ENCODE peak calls at places on chromosomes 13 and 19, in nine cellular contexts. One of them, this sample, is unnamed.

GRCh38 chr19:15374796-15375440 is 4.7 kb downstream of the AKAP8 start:
- DNase-seq in dorsolateral prefrontal cortex: no peak
- DNase-seq in mesothelial cell of epicardium: no peak
- DNase-seq in cardiac muscle cell: no peak
- DNase-seq in fibroblast of the aortic adventitia: no peak
- DNase-seq in choroid plexus epithelial cell: no peak
- DNase-seq in IMR-90: no peak
- DNase-seq in astrocyte of the cerebellum: no peak
- DNase-seq in BE2C: no peak
- DNase-seq in this sample: no peak

GRCh38 chr13:111211789-111212516 is 96.8 kb downstream of the ARHGEF7 start:
- DNase-seq in fibroblast of the aortic adventitia: peak
- DNase-seq in choroid plexus epithelial cell: peak
- DNase-seq in cardiac muscle cell: peak
- DNase-seq in mesothelial cell of epicardium: no peak
- DNase-seq in IMR-90: peak
- DNase-seq in dorsolateral prefrontal cortex: no peak
- DNase-seq in astrocyte of the cerebellum: peak
- DNase-seq in BE2C: no peak
- DNase-seq in this sample: no peak

GRCh38 chr13:85223883-85224656 is 575.1 kb downstream of the SLITRK6 start:
- DNase-seq in fibroblast of the aortic adventitia: no peak
- DNase-seq in IMR-90: peak
- DNase-seq in choroid plexus epithelial cell: peak
- DNase-seq in BE2C: no peak
- DNase-seq in cardiac muscle cell: no peak
- DNase-seq in astrocyte of the cerebellum: no peak
- DNase-seq in dorsolateral prefrontal cortex: no peak
- DNase-seq in mesothelial cell of epicardium: no peak
- DNase-seq in this sample: no peak

GRCh38 chr13:113245858-113246791 is 36.7 kb downstream of the CUL4A start:
- DNase-seq in astrocyte of the cerebellum: no peak
- DNase-seq in IMR-90: peak
- DNase-seq in cardiac muscle cell: no peak
- DNase-seq in mesothelial cell of epicardium: no peak
- DNase-seq in fibroblast of the aortic adventitia: no peak
- DNase-seq in BE2C: no peak
- DNase-seq in choroid plexus epithelial cell: no peak
- DNase-seq in dorsolateral prefrontal cortex: no peak
- DNase-seq in this sample: peak

GRCh38 chr13:91704398-91704797 is 306.0 kb downstream of the GPC5 start:
- DNase-seq in BE2C: no peak
- DNase-seq in cardiac muscle cell: no peak
- DNase-seq in choroid plexus epithelial cell: no peak
- DNase-seq in fibroblast of the aortic adventitia: no peak
- DNase-seq in dorsolateral prefrontal cortex: no peak
- DNase-seq in astrocyte of the cerebellum: no peak
- DNase-seq in IMR-90: no peak
- DNase-seq in mesothelial cell of epicardium: no peak
- DNase-seq in this sample: no peak

GRCh38 chr13:110420626-110421025 is 113.5 kb downstream of the COL4A2 start:
- DNase-seq in cardiac muscle cell: no peak
- DNase-seq in IMR-90: no peak
- DNase-seq in astrocyte of the cerebellum: no peak
- DNase-seq in choroid plexus epithelial cell: no peak
- DNase-seq in fibroblast of the aortic adventitia: no peak
- DNase-seq in BE2C: no peak
- DNase-seq in mesothelial cell of epicardium: no peak
- DNase-seq in dorsolateral prefrontal cortex: no peak
- DNase-seq in this sample: no peak

GRCh38 chr13:101149735-101150380 is 266.4 kb downstream of the NALCN start:
- DNase-seq in dorsolateral prefrontal cortex: no peak
- DNase-seq in IMR-90: peak
- DNase-seq in astrocyte of the cerebellum: no peak
- DNase-seq in choroid plexus epithelial cell: peak
- DNase-seq in BE2C: peak
- DNase-seq in fibroblast of the aortic adventitia: peak
- DNase-seq in cardiac muscle cell: peak
- DNase-seq in mesothelial cell of epicardium: no peak
- DNase-seq in this sample: peak

GRCh38 chr19:46863818-46864629 is 3.2 kb downstream of the ARHGAP35 start:
- DNase-seq in dorsolateral prefrontal cortex: no peak
- DNase-seq in mesothelial cell of epicardium: no peak
- DNase-seq in choroid plexus epithelial cell: peak
- DNase-seq in BE2C: peak
- DNase-seq in IMR-90: peak
- DNase-seq in astrocyte of the cerebellum: peak
- DNase-seq in fibroblast of the aortic adventitia: peak
- DNase-seq in cardiac muscle cell: peak
- DNase-seq in this sample: peak

GRCh38 chr13:43572601-43573360 is 214.0 kb downstream of the ENOX1 start:
- DNase-seq in fibroblast of the aortic adventitia: peak
- DNase-seq in dorsolateral prefrontal cortex: no peak
- DNase-seq in BE2C: no peak
- DNase-seq in mesothelial cell of epicardium: no peak
- DNase-seq in astrocyte of the cerebellum: peak
- DNase-seq in choroid plexus epithelial cell: no peak
- DNase-seq in cardiac muscle cell: no peak
- DNase-seq in IMR-90: peak
- DNase-seq in this sample: no peak

GRCh38 chr19:6060600-6061391 is 49.5 kb downstream of the RFX2 start:
- DNase-seq in BE2C: peak
- DNase-seq in mesothelial cell of epicardium: no peak
- DNase-seq in IMR-90: peak
- DNase-seq in cardiac muscle cell: no peak
- DNase-seq in choroid plexus epithelial cell: no peak
- DNase-seq in dorsolateral prefrontal cortex: peak
- DNase-seq in fibroblast of the aortic adventitia: peak
- DNase-seq in astrocyte of the cerebellum: no peak
- DNase-seq in this sample: no peak

GRCh38 chr13:47639716-47640447 is 361.2 kb downstream of the SUCLA2 start:
- DNase-seq in dorsolateral prefrontal cortex: no peak
- DNase-seq in choroid plexus epithelial cell: peak
- DNase-seq in astrocyte of the cerebellum: no peak
- DNase-seq in fibroblast of the aortic adventitia: no peak
- DNase-seq in cardiac muscle cell: no peak
- DNase-seq in IMR-90: no peak
- DNase-seq in BE2C: no peak
- DNase-seq in mesothelial cell of epicardium: no peak
- DNase-seq in this sample: no peak

GRCh38 chr13:90752070-90752469 is 595.4 kb upstream of the MIR17HG start:
- DNase-seq in BE2C: no peak
- DNase-seq in fibroblast of the aortic adventitia: no peak
- DNase-seq in IMR-90: no peak
- DNase-seq in mesothelial cell of epicardium: no peak
- DNase-seq in choroid plexus epithelial cell: no peak
- DNase-seq in dorsolateral prefrontal cortex: no peak
- DNase-seq in astrocyte of the cerebellum: no peak
- DNase-seq in cardiac muscle cell: no peak
- DNase-seq in this sample: no peak

GRCh38 chr19:7689165-7689564 is 8.5 kb downstream of the TRAPPC5 start:
- DNase-seq in cardiac muscle cell: no peak
- DNase-seq in fibroblast of the aortic adventitia: no peak
- DNase-seq in IMR-90: no peak
- DNase-seq in BE2C: no peak
- DNase-seq in astrocyte of the cerebellum: no peak
- DNase-seq in choroid plexus epithelial cell: no peak
- DNase-seq in dorsolateral prefrontal cortex: no peak
- DNase-seq in mesothelial cell of epicardium: no peak
- DNase-seq in this sample: no peak

GRCh38 chr13:108176685-108177274 is 38.6 kb downstream of the LIG4 start:
- DNase-seq in mesothelial cell of epicardium: no peak
- DNase-seq in astrocyte of the cerebellum: no peak
- DNase-seq in IMR-90: peak
- DNase-seq in BE2C: peak
- DNase-seq in dorsolateral prefrontal cortex: peak
- DNase-seq in choroid plexus epithelial cell: peak
- DNase-seq in cardiac muscle cell: peak
- DNase-seq in fibroblast of the aortic adventitia: peak
- DNase-seq in this sample: peak

GRCh38 chr19:49801966-49802661 is 11.0 kb downstream of the FUZ start:
- DNase-seq in fibroblast of the aortic adventitia: peak
- DNase-seq in astrocyte of the cerebellum: peak
- DNase-seq in mesothelial cell of epicardium: peak
- DNase-seq in IMR-90: peak
- DNase-seq in cardiac muscle cell: peak
- DNase-seq in BE2C: peak
- DNase-seq in choroid plexus epithelial cell: peak
- DNase-seq in dorsolateral prefrontal cortex: peak
- DNase-seq in this sample: peak
- TF ChIP-seq CTCF in fibroblast of the aortic adventitia: peak
- TF ChIP-seq CTCF in astrocyte of the cerebellum: peak
- TF ChIP-seq CTCF in mesothelial cell of epicardium: no peak
- TF ChIP-seq CTCF in IMR-90: peak
- TF ChIP-seq CTCF in cardiac muscle cell: peak
- TF ChIP-seq CTCF in BE2C: peak
- TF ChIP-seq CTCF in choroid plexus epithelial cell: peak
- TF ChIP-seq CTCF in dorsolateral prefrontal cortex: peak
- TF ChIP-seq CTCF in this sample: no peak

GRCh38 chr13:52195052-52195837 is 35.8 kb upstream of the NEK3 start:
- DNase-seq in choroid plexus epithelial cell: peak
- DNase-seq in mesothelial cell of epicardium: no peak
- DNase-seq in astrocyte of the cerebellum: no peak
- DNase-seq in IMR-90: peak
- DNase-seq in fibroblast of the aortic adventitia: peak
- DNase-seq in cardiac muscle cell: no peak
- DNase-seq in BE2C: no peak
- DNase-seq in dorsolateral prefrontal cortex: no peak
- DNase-seq in this sample: no peak
- TF ChIP-seq CTCF in choroid plexus epithelial cell: peak
- TF ChIP-seq CTCF in mesothelial cell of epicardium: no peak
- TF ChIP-seq CTCF in astrocyte of the cerebellum: no peak
- TF ChIP-seq CTCF in IMR-90: no peak
- TF ChIP-seq CTCF in fibroblast of the aortic adventitia: peak
- TF ChIP-seq CTCF in cardiac muscle cell: peak
- TF ChIP-seq CTCF in BE2C: no peak
- TF ChIP-seq CTCF in dorsolateral prefrontal cortex: no peak
- TF ChIP-seq CTCF in this sample: no peak

DNA sequence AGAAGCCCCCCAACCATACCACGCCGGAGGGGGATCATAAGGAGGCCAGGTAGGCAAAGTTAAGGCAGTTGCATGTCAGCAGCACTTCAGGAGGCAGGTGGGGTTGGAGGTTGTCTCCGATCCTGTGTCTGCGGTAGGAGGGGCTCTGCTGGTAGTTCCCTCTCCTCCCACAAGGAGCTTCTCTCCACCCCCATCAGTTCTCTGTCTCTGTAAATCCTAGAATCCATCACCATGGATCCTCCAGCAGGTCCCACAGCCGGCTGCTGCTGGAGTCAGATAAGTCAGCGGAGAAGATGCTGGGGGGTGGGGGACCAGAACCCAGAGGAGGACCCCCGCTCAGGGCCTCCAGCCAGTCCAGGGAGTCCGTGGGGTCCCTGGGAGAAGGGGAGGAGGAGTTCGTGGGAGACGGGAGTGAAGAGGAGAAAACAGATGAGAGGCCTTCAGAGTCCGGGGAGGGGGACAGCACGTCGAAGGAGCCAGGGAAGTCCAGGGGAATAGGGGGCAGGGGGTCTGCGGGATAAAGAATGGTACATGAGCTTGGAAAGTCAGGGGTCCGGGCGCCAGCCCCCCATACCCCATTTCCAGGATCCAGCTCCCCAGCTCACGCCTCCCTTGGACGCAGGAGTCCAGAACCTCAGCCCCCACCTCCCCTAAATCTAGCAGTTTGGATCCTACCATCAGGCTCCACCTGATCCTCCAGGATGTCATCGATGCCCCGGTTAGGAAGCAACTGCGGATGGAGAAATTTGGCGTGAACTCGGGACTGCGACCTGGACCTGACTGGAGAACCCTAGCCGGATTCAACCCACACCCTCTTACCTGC is 6.3 kb downstream of the MAMSTR start:
- DNase-seq in mesothelial cell of epicardium: peak
- DNase-seq in choroid plexus epithelial cell: peak
- DNase-seq in cardiac muscle cell: no peak
- DNase-seq in BE2C: no peak
- DNase-seq in IMR-90: peak
- DNase-seq in dorsolateral prefrontal cortex: no peak
- DNase-seq in astrocyte of the cerebellum: no peak
- DNase-seq in fibroblast of the aortic adventitia: no peak
- DNase-seq in this sample: peak
- TF ChIP-seq CTCF in mesothelial cell of epicardium: peak
- TF ChIP-seq CTCF in choroid plexus epithelial cell: peak
- TF ChIP-seq CTCF in cardiac muscle cell: peak
- TF ChIP-seq CTCF in BE2C: peak
- TF ChIP-seq CTCF in IMR-90: peak
- TF ChIP-seq CTCF in dorsolateral prefrontal cortex: no peak
- TF ChIP-seq CTCF in astrocyte of the cerebellum: peak
- TF ChIP-seq CTCF in fibroblast of the aortic adventitia: peak
- TF ChIP-seq CTCF in this sample: peak

GRCh38 chr19:40600086-40600917 is 867 bp upstream of the LTBP4 start:
- DNase-seq in cardiac muscle cell: no peak
- DNase-seq in choroid plexus epithelial cell: no peak
- DNase-seq in fibroblast of the aortic adventitia: no peak
- DNase-seq in BE2C: no peak
- DNase-seq in astrocyte of the cerebellum: no peak
- DNase-seq in dorsolateral prefrontal cortex: no peak
- DNase-seq in mesothelial cell of epicardium: no peak
- DNase-seq in IMR-90: no peak
- DNase-seq in this sample: no peak

GRCh38 chr19:40597329-40597838 is 3.8 kb upstream of the LTBP4 start:
- DNase-seq in IMR-90: no peak
- DNase-seq in fibroblast of the aortic adventitia: no peak
- DNase-seq in astrocyte of the cerebellum: no peak
- DNase-seq in cardiac muscle cell: no peak
- DNase-seq in dorsolateral prefrontal cortex: no peak
- DNase-seq in choroid plexus epithelial cell: no peak
- DNase-seq in mesothelial cell of epicardium: no peak
- DNase-seq in BE2C: no peak
- DNase-seq in this sample: no peak

GRCh38 chr19:40598121-40598917 is 2.9 kb upstream of the LTBP4 start:
- DNase-seq in BE2C: peak
- DNase-seq in cardiac muscle cell: peak
- DNase-seq in fibroblast of the aortic adventitia: peak
- DNase-seq in IMR-90: peak
- DNase-seq in dorsolateral prefrontal cortex: peak
- DNase-seq in choroid plexus epithelial cell: peak
- DNase-seq in astrocyte of the cerebellum: peak
- DNase-seq in mesothelial cell of epicardium: peak
- DNase-seq in this sample: peak

GRCh38 chr19:40599331-40600085 is 1.7 kb upstream of the LTBP4 start:
- DNase-seq in fibroblast of the aortic adventitia: no peak
- DNase-seq in mesothelial cell of epicardium: no peak
- DNase-seq in dorsolateral prefrontal cortex: no peak
- DNase-seq in astrocyte of the cerebellum: no peak
- DNase-seq in IMR-90: no peak
- DNase-seq in cardiac muscle cell: no peak
- DNase-seq in choroid plexus epithelial cell: no peak
- DNase-seq in BE2C: no peak
- DNase-seq in this sample: no peak

DNA sequence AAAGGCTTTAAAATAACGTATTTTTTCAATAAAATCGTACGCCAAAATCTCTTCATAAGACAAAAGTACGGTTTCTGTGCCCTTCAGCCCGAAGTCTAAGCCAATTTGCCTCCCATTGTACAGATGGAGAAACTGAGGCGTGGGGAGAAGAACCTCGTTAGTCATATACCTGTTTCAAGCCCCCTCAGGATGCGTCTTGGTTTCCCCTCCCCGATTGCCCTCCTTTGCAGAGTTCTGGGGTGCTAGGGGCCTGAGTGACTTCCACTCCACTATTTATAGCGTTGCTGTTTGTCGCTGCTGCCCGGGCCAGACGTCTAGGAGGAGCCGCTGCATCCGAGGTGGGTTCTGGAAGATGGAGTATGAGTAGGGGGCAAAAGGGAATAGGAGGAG is 2.3 kb upstream of the LTBP4 start:
- DNase-seq in dorsolateral prefrontal cortex: no peak
- DNase-seq in IMR-90: no peak
- DNase-seq in cardiac muscle cell: no peak
- DNase-seq in BE2C: no peak
- DNase-seq in fibroblast of the aortic adventitia: no peak
- DNase-seq in mesothelial cell of epicardium: no peak
- DNase-seq in astrocyte of the cerebellum: no peak
- DNase-seq in choroid plexus epithelial cell: no peak
- DNase-seq in this sample: no peak
- TF ChIP-seq CTCF in dorsolateral prefrontal cortex: no peak
- TF ChIP-seq CTCF in IMR-90: no peak
- TF ChIP-seq CTCF in cardiac muscle cell: no peak
- TF ChIP-seq CTCF in BE2C: no peak
- TF ChIP-seq CTCF in fibroblast of the aortic adventitia: no peak
- TF ChIP-seq CTCF in mesothelial cell of epicardium: no peak
- TF ChIP-seq CTCF in astrocyte of the cerebellum: no peak
- TF ChIP-seq CTCF in choroid plexus epithelial cell: no peak
- TF ChIP-seq CTCF in this sample: no peak

This sample was measured in nephron progenitor cell.